ENCODE peak calls at places on chromosomes 6 and 20, in five cellular contexts. V is mesenchymal stem cell, U is IMR-90, G is MM.1S, X is fibroblast of lung. D is an unnamed sample.

GRCh38 chr6:154849475-154849874 is 116.3 kb downstream of the SCAF8 start:
- DNase-seq in V (no peak), U (no peak), G (no peak), X (no peak), D (no peak)

GRCh38 chr6:169852504-169853195 is 101.2 kb downstream of the ERMARD start:
- DNase-seq in V (no peak), U (no peak), G (no peak), X (no peak), D (no peak)

GRCh38 chr6:20686142-20686541 is 151.9 kb downstream of the CDKAL1 start:
- DNase-seq in V (no peak), U (no peak), G (no peak), X (no peak), D (no peak)

GRCh38 chr6:43506667-43507471 is 3.3 kb downstream of the LRRC73 start:
- DNase-seq in V (peak), U (peak), G (peak), X (peak), D (peak)

GRCh38 chr20:56181593-56181992 is 66.9 kb upstream of the MC3R start:
- DNase-seq in V (no peak), U (no peak), G (no peak), X (no peak), D (no peak)

GRCh38 chr6:82363368-82364086 is at the start of gene TPBG:
- DNase-seq in V (peak), U (peak), G (peak), X (peak), D (no peak)

GRCh38 chr6:54206510-54206909 is 95.3 kb downstream of the MLIP start:
- DNase-seq in V (no peak), U (no peak), G (no peak), X (no peak), D (no peak)

GRCh38 chr6:4351857-4352669 is 216.7 kb upstream of the ECI2 start:
- DNase-seq in V (peak), U (peak), G (no peak), X (peak), D (no peak)

GRCh38 chr20:15945301-15945700 is 627.9 kb downstream of the KIF16B start:
- DNase-seq in V (peak), U (no peak), G (no peak), X (no peak), D (no peak)

GRCh38 chr6:126574301-126574700 is 234.4 kb downstream of the CENPW start:
- DNase-seq in V (peak), U (no peak), G (no peak), X (no peak), D (no peak)

GRCh38 chr6:109595998-109596397 is 95.0 kb downstream of the AK9 start:
- DNase-seq in V (peak), U (peak), G (peak), X (peak), D (peak)

GRCh38 chr6:7112741-7113313 is 5.1 kb downstream of the RREB1 start:
- DNase-seq in V (peak), U (no peak), G (no peak), X (no peak), D (no peak)

GRCh38 chr6:76166874-76167273 is 94.4 kb upstream of the IMPG1 start:
- DNase-seq in V (no peak), U (no peak), G (peak), X (no peak), D (no peak)

GRCh38 chr20:32983459-32984112 is 20.6 kb downstream of the SUN5 start:
- DNase-seq in V (no peak), U (no peak), G (no peak), X (no peak), D (no peak)

GRCh38 chr6:170047813-170048212 is 243.1 kb downstream of the DLL1 start:
- DNase-seq in V (no peak), U (no peak), G (no peak), X (no peak), D (no peak)

GRCh38 chr6:14549319-14549770 is 431.8 kb downstream of the CD83 start:
- DNase-seq in V (no peak), U (no peak), G (no peak), X (no peak), D (peak)

GRCh38 chr20:32830437-32830836 is 10.7 kb downstream of the MAPRE1 start:
- DNase-seq in V (peak), U (peak), G (no peak), X (peak), D (no peak)

GRCh38 chr20:44502968-44503367 is 18.9 kb downstream of the SERINC3 start:
- DNase-seq in V (no peak), U (no peak), G (no peak), X (no peak), D (no peak)

GRCh38 chr20:51906694-51907093 is 104.4 kb upstream of the SALL4 start:
- DNase-seq in V (no peak), U (no peak), G (no peak), X (no peak), D (no peak)

GRCh38 chr6:5208491-5208890 is 52.3 kb downstream of the LYRM4 start:
- DNase-seq in V (no peak), U (peak), G (no peak), X (peak), D (no peak)

GRCh38 chr20:38117635-38118034 is 47.4 kb downstream of the TGM2 start:
- DNase-seq in V (no peak), U (peak), G (no peak), X (peak), D (no peak)

GRCh38 chr6:143772662-143773061 is 70.5 kb upstream of the LTV1 start:
- DNase-seq in V (no peak), U (no peak), G (no peak), X (no peak), D (no peak)

GRCh38 chr6:21149460-21149859 is 444.1 kb upstream of the SOX4 start:
- DNase-seq in V (peak), U (peak), G (no peak), X (peak), D (no peak)

GRCh38 chr6:158539363-158539762 is 20.5 kb upstream of the TMEM181 start:
- DNase-seq in V (no peak), U (no peak), G (no peak), X (no peak), D (no peak)

GRCh38 chr6:47086051-47086770 is 44.1 kb upstream of the ADGRF1 start:
- DNase-seq in V (no peak), U (no peak), G (no peak), X (no peak), D (no peak)

GRCh38 chr6:146582857-146583256 is 15.9 kb upstream of the ADGB start:
- DNase-seq in V (peak), U (peak), G (no peak), X (peak), D (no peak)

GRCh38 chr6:36386495-36387439 is 702 bp downstream of the ETV7 start:
- DNase-seq in V (peak), U (peak), G (no peak), X (peak), D (no peak)

GRCh38 chr6:162829013-162829742 is 101.4 kb downstream of the PACRG start:
- DNase-seq in V (peak), U (no peak), G (no peak), X (peak), D (no peak)

GRCh38 chr6:29011276-29011734 is 6.2 kb upstream of the ZNF311 start:
- DNase-seq in V (peak), U (peak), G (peak), X (peak), D (peak)

GRCh38 chr6:30819287-30819917 is 64.9 kb upstream of the DDR1 start:
- DNase-seq in V (no peak), U (peak), G (no peak), X (peak), D (no peak)

GRCh38 chr6:22401206-22401605 is 104.4 kb upstream of the PRL start:
- DNase-seq in V (peak), U (no peak), G (no peak), X (peak), D (no peak)

GRCh38 chr6:20955751-20956150 is 421.5 kb downstream of the CDKAL1 start:
- DNase-seq in V (no peak), U (no peak), G (no peak), X (no peak), D (no peak)

GRCh38 chr20:6122111-6122872 is 538 bp downstream of the FERMT1 start:
- DNase-seq in V (peak), U (peak), G (peak), X (peak), D (no peak)

GRCh38 chr6:129620234-129620610 is 89.8 kb downstream of the ARHGAP18 start:
- DNase-seq in V (no peak), U (no peak), G (no peak), X (no peak), D (no peak)

GRCh38 chr20:39745380-39745779 is 783.2 kb downstream of the DHX35 start:
- DNase-seq in V (no peak), U (no peak), G (no peak), X (no peak), D (no peak)

GRCh38 chr6:47631248-47632196 is 66.9 kb upstream of the ADGRF4 start:
- DNase-seq in V (peak), U (peak), G (peak), X (peak), D (peak)

GRCh38 chr20:48098099-48098498 is 312.8 kb upstream of the SULF2 start:
- DNase-seq in V (peak), U (no peak), G (no peak), X (no peak), D (peak)

GRCh38 chr20:47468290-47469050 is 33.2 kb upstream of the NCOA3 start:
- DNase-seq in V (no peak), U (no peak), G (peak), X (no peak), D (peak)

GRCh38 chr20:24632581-24632980 is 163.2 kb downstream of the SYNDIG1 start:
- DNase-seq in V (no peak), U (no peak), G (no peak), X (no peak), D (no peak)

GRCh38 chr20:24633521-24633920 is 164.1 kb downstream of the SYNDIG1 start:
- DNase-seq in V (no peak), U (no peak), G (no peak), X (no peak), D (no peak)

GRCh38 chr20:24636626-24637025 is 167.2 kb downstream of the SYNDIG1 start:
- DNase-seq in V (no peak), U (no peak), G (no peak), X (no peak), D (no peak)

GRCh38 chr20:24633026-24633425 is 163.6 kb downstream of the SYNDIG1 start:
- DNase-seq in V (no peak), U (no peak), G (no peak), X (peak), D (no peak)

DNA sequence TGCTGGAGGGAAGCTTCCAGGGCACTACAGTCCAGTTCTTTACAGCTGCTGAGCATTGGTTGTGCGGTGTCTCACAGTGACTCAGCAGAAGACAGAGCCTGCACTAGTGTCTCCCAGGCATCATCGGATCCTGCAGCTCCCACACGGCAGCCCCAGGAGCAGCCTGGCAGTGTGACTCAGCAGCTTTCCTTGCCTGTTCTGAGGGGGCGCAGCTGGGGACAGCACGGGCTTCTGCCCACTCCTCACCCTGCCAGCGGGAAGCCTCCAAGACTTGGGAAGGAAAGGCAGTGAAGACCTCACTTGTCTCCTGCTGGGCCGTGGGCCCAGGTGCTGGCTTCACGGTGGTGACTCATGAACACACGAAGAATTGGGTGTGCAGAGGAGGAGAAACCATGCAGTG is 165.4 kb downstream of the SYNDIG1 start:
- DNase-seq in V (peak), U (peak), G (no peak), X (peak), D (no peak)
- H3K4me3 ChIP-seq in V (peak), U (no peak), G (no peak), X (no peak), D (no peak)

GRCh38 chr6:136745300-136745699 is 47.0 kb downstream of the MAP3K5 start:
- DNase-seq in V (no peak), U (no peak), G (no peak), X (no peak), D (no peak)
- H2AFZ ChIP-seq in V (no peak), U (no peak), G (no peak), X (no peak), D (no peak)

GRCh38 chr20:63518946-63519764 is 1.4 kb upstream of the PPDPF start:
- DNase-seq in V (no peak), U (no peak), G (no peak), X (no peak), D (no peak)
- H3K4me3 ChIP-seq in V (peak), U (peak), G (no peak), X (peak), D (peak)

DNA sequence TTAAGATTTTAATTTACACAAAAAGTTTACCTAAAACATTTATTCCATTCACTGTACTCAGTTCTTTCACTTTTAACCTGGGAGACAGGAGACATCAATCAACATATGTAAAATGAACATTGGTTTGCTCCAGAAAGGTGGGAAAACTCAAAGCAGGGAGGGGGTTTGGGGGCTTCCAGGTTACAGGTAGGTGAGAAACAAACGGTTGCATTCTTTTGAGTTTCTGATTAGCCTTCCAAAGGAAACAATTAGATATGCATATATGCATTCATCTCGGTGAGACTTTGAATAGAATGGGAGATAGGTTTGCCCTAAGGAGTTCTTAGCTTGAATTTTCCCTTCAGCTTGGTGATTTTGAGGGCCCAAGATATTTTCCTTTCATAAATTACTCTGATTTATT is 38.2 kb upstream of the HDAC2 start:
- DNase-seq in V (no peak), U (no peak), G (no peak), X (no peak), D (no peak)
- H2AFZ ChIP-seq in V (no peak), U (no peak), G (no peak), X (no peak), D (no peak)

GRCh38 chr6:134177753-134178229 is 125.4 kb upstream of the SLC2A12 start:
- DNase-seq in V (peak), U (peak), G (no peak), X (peak), D (no peak)
- H3K4me3 ChIP-seq in V (peak), U (peak), G (peak), X (peak), D (peak)

GRCh38 chr20:35490736-35491181 is 35.4 kb downstream of the CEP250 start:
- DNase-seq in V (no peak), U (no peak), G (peak), X (no peak), D (peak)
- H2AFZ ChIP-seq in V (no peak), U (no peak), G (peak), X (no peak), D (peak)

GRCh38 chr6:153616506-153616905 is 422.5 kb upstream of the OPRM1 start:
- DNase-seq in V (no peak), U (no peak), G (no peak), X (no peak), D (no peak)

GRCh38 chr6:153613719-153614455 is 425.2 kb upstream of the OPRM1 start:
- DNase-seq in V (no peak), U (no peak), G (no peak), X (no peak), D (no peak)

DNA sequence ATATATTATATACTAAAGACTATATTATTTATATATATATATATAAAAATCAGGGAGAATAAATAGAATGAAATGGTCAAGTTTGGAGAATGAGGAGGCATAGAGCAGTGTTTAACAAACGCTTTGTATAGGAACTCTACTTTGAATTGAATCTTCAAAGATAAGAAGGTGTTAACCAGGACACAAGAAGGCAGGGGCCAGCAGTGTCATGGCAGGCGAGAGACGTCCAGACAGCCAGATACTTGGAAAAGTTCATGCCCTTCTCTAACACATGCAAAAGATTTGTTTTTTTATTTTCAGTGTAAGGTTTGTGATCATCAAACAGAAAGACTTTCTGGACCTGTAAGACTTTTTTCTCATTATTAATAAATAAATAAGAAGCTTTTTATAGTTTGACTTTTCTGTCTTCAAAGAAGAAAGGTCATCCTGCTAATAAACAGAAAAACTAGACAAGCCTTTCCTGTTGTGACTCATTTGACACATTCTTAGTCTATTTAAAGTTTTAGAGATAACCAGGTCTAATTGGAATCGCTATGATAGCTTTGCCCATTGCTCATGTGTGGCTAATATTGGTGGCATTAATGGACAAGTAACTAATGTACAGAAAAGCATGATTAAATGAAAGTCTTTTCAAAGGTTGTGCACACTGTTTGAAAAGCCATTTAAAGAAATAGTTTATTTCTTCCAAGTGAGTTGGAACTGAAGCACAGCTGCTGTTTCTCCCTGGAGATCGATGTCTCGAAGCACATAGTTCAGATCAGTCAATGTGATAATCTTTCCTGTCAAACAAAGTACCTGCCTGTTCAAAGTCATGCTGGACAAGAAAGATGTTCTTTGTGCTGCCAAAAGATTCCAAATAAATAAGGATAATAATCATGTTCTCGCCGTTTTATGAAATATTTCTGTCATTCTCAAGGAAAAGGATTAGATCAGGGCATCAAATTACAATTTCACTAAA is 420.4 kb upstream of the OPRM1 start:
- DNase-seq in V (peak), U (no peak), G (no peak), X (no peak), D (no peak)
- H3K4me3 ChIP-seq in V (no peak), U (no peak), G (no peak), X (no peak), D (no peak)

GRCh38 chr6:89582669-89583325 is 55.8 kb downstream of the LYRM2 start:
- DNase-seq in V (no peak), U (no peak), G (no peak), X (peak), D (no peak)
- H2AFZ ChIP-seq in V (no peak), U (no peak), G (no peak), X (no peak), D (no peak)

GRCh38 chr20:20732641-20733040 is 20.2 kb upstream of the RALGAPA2 start:
- DNase-seq in V (no peak), U (no peak), G (no peak), X (no peak), D (no peak)

GRCh38 chr20:20731945-20732296 is 19.5 kb upstream of the RALGAPA2 start:
- DNase-seq in V (no peak), U (no peak), G (no peak), X (peak), D (no peak)

GRCh38 chr20:20733943-20734342 is 21.5 kb upstream of the RALGAPA2 start:
- DNase-seq in V (no peak), U (no peak), G (no peak), X (no peak), D (no peak)

GRCh38 chr20:20736303-20736702 is 23.9 kb upstream of the RALGAPA2 start:
- DNase-seq in V (no peak), U (no peak), G (no peak), X (no peak), D (no peak)

DNA sequence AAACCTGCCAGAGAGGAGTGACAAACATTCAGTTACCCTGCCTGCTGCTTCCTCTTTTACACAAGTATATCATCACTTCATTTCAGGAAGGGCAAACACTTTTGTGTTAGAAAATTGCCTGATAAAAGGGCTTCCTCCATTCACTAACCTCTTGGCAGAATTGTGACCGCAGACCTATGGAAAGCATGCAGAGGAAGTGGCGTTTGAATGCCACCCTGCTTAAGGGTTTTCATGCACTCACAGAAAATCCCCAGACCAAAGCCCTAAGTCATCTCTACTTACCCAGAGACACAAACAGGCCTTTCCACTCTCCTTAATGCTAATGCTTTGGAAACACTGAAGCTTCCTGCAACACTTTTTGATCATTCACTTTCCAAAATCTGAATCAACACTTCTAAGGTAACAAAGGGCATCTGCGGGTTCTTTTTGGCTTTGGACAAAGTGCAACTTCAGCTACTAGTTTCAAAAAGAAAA is 22.1 kb upstream of the RALGAPA2 start:
- DNase-seq in V (no peak), U (no peak), G (no peak), X (no peak), D (no peak)
- H3K4me3 ChIP-seq in V (no peak), U (no peak), G (no peak), X (no peak), D (no peak)

D was measured in OCI-LY7.